ENCODE peak calls at places on chromosomes 6 and 20, in nine cellular contexts. One of them, this sample, is unnamed.

GRCh38 chr20:22430154-22430745 is 154.1 kb downstream of the FOXA2 start:
- DNase-seq in PC-3: peak; percentile 89
- DNase-seq in IMR-90: no peak
- DNase-seq in neuronal stem cell: peak; percentile 41
- DNase-seq in GM23248: no peak
- DNase-seq in Karpas-422: no peak
- DNase-seq in MM.1S: no peak
- DNase-seq in kidney: no peak
- DNase-seq in fibroblast of lung: peak; percentile 3
- DNase-seq in this sample: no peak

GRCh38 chr20:17622851-17623508 is 53.1 kb downstream of the DSTN start:
- DNase-seq in PC-3: no peak
- DNase-seq in IMR-90: no peak
- DNase-seq in neuronal stem cell: no peak
- DNase-seq in GM23248: no peak
- DNase-seq in Karpas-422: no peak
- DNase-seq in MM.1S: no peak
- DNase-seq in kidney: peak; percentile 54
- DNase-seq in fibroblast of lung: no peak
- DNase-seq in this sample: no peak

GRCh38 chr20:63939061-63939935 is 16.9 kb downstream of the UCKL1 start:
- DNase-seq in PC-3: no peak
- DNase-seq in IMR-90: no peak
- DNase-seq in neuronal stem cell: no peak
- DNase-seq in GM23248: no peak
- DNase-seq in Karpas-422: no peak
- DNase-seq in MM.1S: no peak
- DNase-seq in kidney: peak; percentile 69
- DNase-seq in fibroblast of lung: no peak
- DNase-seq in this sample: no peak

GRCh38 chr20:3751664-3752385 is 15.7 kb downstream of the ADISSP start:
- DNase-seq in PC-3: no peak
- DNase-seq in IMR-90: no peak
- DNase-seq in neuronal stem cell: no peak
- DNase-seq in GM23248: no peak
- DNase-seq in Karpas-422: no peak
- DNase-seq in MM.1S: no peak
- DNase-seq in kidney: no peak
- DNase-seq in fibroblast of lung: peak; percentile 31
- DNase-seq in this sample: peak; percentile 18

GRCh38 chr6:13523826-13524622 is 36.6 kb upstream of the GFOD1 start:
- DNase-seq in PC-3: no peak
- DNase-seq in IMR-90: no peak
- DNase-seq in neuronal stem cell: no peak
- DNase-seq in GM23248: no peak
- DNase-seq in Karpas-422: no peak
- DNase-seq in MM.1S: peak; percentile 20
- DNase-seq in kidney: no peak
- DNase-seq in fibroblast of lung: no peak
- DNase-seq in this sample: no peak

GRCh38 chr6:121944361-121944760 is 455.1 kb upstream of the HSF2 start:
- DNase-seq in PC-3: no peak
- DNase-seq in IMR-90: peak; percentile 6
- DNase-seq in neuronal stem cell: no peak
- DNase-seq in GM23248: peak; percentile 72
- DNase-seq in Karpas-422: no peak
- DNase-seq in MM.1S: no peak
- DNase-seq in kidney: no peak
- DNase-seq in fibroblast of lung: peak; percentile 77
- DNase-seq in this sample: peak; percentile 77

GRCh38 chr6:42735976-42736375 is 9.9 kb downstream of the TBCC start:
- DNase-seq in PC-3: no peak
- DNase-seq in IMR-90: no peak
- DNase-seq in neuronal stem cell: no peak
- DNase-seq in GM23248: no peak
- DNase-seq in Karpas-422: no peak
- DNase-seq in MM.1S: no peak
- DNase-seq in kidney: no peak
- DNase-seq in fibroblast of lung: no peak
- DNase-seq in this sample: no peak

GRCh38 chr20:19081937-19082336 is 130.5 kb upstream of the SLC24A3 start:
- DNase-seq in PC-3: no peak
- DNase-seq in IMR-90: no peak
- DNase-seq in neuronal stem cell: no peak
- DNase-seq in GM23248: no peak
- DNase-seq in Karpas-422: no peak
- DNase-seq in MM.1S: no peak
- DNase-seq in kidney: no peak
- DNase-seq in fibroblast of lung: no peak
- DNase-seq in this sample: no peak

GRCh38 chr6:151322570-151322969 is 68.8 kb downstream of the ZBTB2 start:
- DNase-seq in PC-3: peak; percentile 28
- DNase-seq in IMR-90: no peak
- DNase-seq in neuronal stem cell: no peak
- DNase-seq in GM23248: no peak
- DNase-seq in Karpas-422: no peak
- DNase-seq in MM.1S: no peak
- DNase-seq in kidney: no peak
- DNase-seq in fibroblast of lung: no peak
- DNase-seq in this sample: no peak

GRCh38 chr6:157864185-157864761 is 41.2 kb downstream of the SNX9 start:
- DNase-seq in PC-3: no peak
- DNase-seq in IMR-90: peak; percentile 36
- DNase-seq in neuronal stem cell: no peak
- DNase-seq in GM23248: no peak
- DNase-seq in Karpas-422: no peak
- DNase-seq in MM.1S: no peak
- DNase-seq in kidney: no peak
- DNase-seq in fibroblast of lung: no peak
- DNase-seq in this sample: no peak

GRCh38 chr6:31765910-31766794 is 3.7 kb downstream of the SAPCD1 start:
- DNase-seq in PC-3: no peak
- DNase-seq in IMR-90: no peak
- DNase-seq in neuronal stem cell: no peak
- DNase-seq in GM23248: peak; percentile 35
- DNase-seq in Karpas-422: no peak
- DNase-seq in MM.1S: no peak
- DNase-seq in kidney: peak; percentile 70
- DNase-seq in fibroblast of lung: no peak
- DNase-seq in this sample: no peak

GRCh38 chr6:159490298-159490937 is 202.6 kb downstream of the SOD2 start:
- DNase-seq in PC-3: no peak
- DNase-seq in IMR-90: no peak
- DNase-seq in neuronal stem cell: no peak
- DNase-seq in GM23248: peak; percentile 37
- DNase-seq in Karpas-422: no peak
- DNase-seq in MM.1S: no peak
- DNase-seq in kidney: no peak
- DNase-seq in fibroblast of lung: no peak
- DNase-seq in this sample: no peak

GRCh38 chr6:31943742-31944141 is 2.2 kb upstream of the CFB start:
- DNase-seq in PC-3: no peak
- DNase-seq in IMR-90: no peak
- DNase-seq in neuronal stem cell: no peak
- DNase-seq in GM23248: no peak
- DNase-seq in Karpas-422: no peak
- DNase-seq in MM.1S: no peak
- DNase-seq in kidney: no peak
- DNase-seq in fibroblast of lung: no peak
- DNase-seq in this sample: no peak

GRCh38 chr6:154653853-154654252 is 79.4 kb upstream of the SCAF8 start:
- DNase-seq in PC-3: peak; percentile 48
- DNase-seq in IMR-90: peak; percentile 87
- DNase-seq in neuronal stem cell: no peak
- DNase-seq in GM23248: peak; percentile 76
- DNase-seq in Karpas-422: no peak
- DNase-seq in MM.1S: no peak
- DNase-seq in kidney: no peak
- DNase-seq in fibroblast of lung: peak; percentile 83
- DNase-seq in this sample: peak; percentile 78

GRCh38 chr6:2793491-2794151 is 28.4 kb downstream of the WRNIP1 start:
- DNase-seq in PC-3: peak; percentile 31
- DNase-seq in IMR-90: no peak
- DNase-seq in neuronal stem cell: no peak
- DNase-seq in GM23248: peak; percentile 19
- DNase-seq in Karpas-422: no peak
- DNase-seq in MM.1S: no peak
- DNase-seq in kidney: no peak
- DNase-seq in fibroblast of lung: peak; percentile 46
- DNase-seq in this sample: peak; percentile 32

GRCh38 chr20:49549806-49550551 is 18.0 kb downstream of the PTGIS start:
- DNase-seq in PC-3: no peak
- DNase-seq in IMR-90: no peak
- DNase-seq in neuronal stem cell: no peak
- DNase-seq in GM23248: no peak
- DNase-seq in Karpas-422: no peak
- DNase-seq in MM.1S: peak; percentile 14
- DNase-seq in kidney: no peak
- DNase-seq in fibroblast of lung: no peak
- DNase-seq in this sample: no peak

GRCh38 chr20:63215101-63216040 is 560 bp downstream of the YTHDF1 start:
- DNase-seq in PC-3: peak; percentile 53
- DNase-seq in IMR-90: peak; percentile 60
- DNase-seq in neuronal stem cell: no peak
- DNase-seq in GM23248: peak; percentile 80
- DNase-seq in Karpas-422: peak; percentile 66
- DNase-seq in MM.1S: peak; percentile 8
- DNase-seq in kidney: peak; percentile 87
- DNase-seq in fibroblast of lung: peak; percentile 56
- DNase-seq in this sample: peak; percentile 37

GRCh38 chr6:7112741-7113313 is 5.1 kb downstream of the RREB1 start:
- DNase-seq in PC-3: peak; percentile 88
- DNase-seq in IMR-90: no peak
- DNase-seq in neuronal stem cell: no peak
- DNase-seq in GM23248: peak; percentile 68
- DNase-seq in Karpas-422: no peak
- DNase-seq in MM.1S: no peak
- DNase-seq in kidney: peak; percentile 83
- DNase-seq in fibroblast of lung: no peak
- DNase-seq in this sample: no peak
- H3K9ac ChIP-seq in PC-3: peak overlapping the region; percentile 73
- H3K9ac ChIP-seq in IMR-90: no peak overlapping the region
- H3K9ac ChIP-seq in neuronal stem cell: no peak overlapping the region
- H3K9ac ChIP-seq in GM23248: peak overlapping the region; percentile 32
- H3K9ac ChIP-seq in Karpas-422: no peak overlapping the region
- H3K9ac ChIP-seq in MM.1S: no peak overlapping the region
- H3K9ac ChIP-seq in kidney: peak overlapping the region; percentile 45
- H3K9ac ChIP-seq in fibroblast of lung: no peak overlapping the region
- H3K9ac ChIP-seq in this sample: no peak overlapping the region

DNA sequence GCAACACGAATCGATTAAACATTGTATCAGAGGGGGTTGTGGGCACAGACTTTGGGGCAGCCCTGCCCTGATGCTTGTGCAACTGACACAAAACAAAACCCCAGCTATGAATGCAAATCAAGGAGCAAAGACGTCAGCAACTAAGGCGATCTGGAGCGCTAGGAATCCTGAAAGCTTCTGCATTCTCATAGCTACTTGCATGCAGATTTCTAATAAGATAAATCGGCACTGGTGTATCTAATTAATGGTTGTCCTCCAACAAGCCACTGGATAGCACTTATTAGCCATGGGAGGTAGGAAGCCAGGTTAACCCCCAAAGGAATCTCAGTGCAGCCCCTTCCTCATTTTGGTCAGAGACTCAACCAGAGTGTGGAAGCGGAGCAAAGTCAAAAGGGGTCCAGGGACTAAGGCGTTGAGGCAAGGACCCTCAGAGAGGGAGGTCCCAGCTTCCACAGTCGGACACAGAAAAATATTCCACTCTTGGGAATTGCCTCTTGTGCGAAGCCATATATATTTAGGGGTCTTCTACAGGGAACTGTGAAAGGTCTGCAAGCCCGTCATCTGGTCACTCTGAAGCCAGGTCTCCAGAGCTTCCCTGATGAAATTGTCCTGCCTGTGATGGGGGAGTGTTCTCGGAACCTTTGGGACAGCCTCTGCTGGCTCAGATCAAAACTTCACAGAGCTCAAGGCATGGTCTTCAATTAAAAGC is 160.9 kb downstream of the TBXT start:
- DNase-seq in PC-3: no peak
- DNase-seq in IMR-90: peak; percentile 89
- DNase-seq in neuronal stem cell: no peak
- DNase-seq in GM23248: peak; percentile 78
- DNase-seq in Karpas-422: no peak
- DNase-seq in MM.1S: no peak
- DNase-seq in kidney: no peak
- DNase-seq in fibroblast of lung: peak; percentile 85
- DNase-seq in this sample: peak; percentile 87
- H3K4me3 ChIP-seq in PC-3: no peak overlapping the region
- H3K4me3 ChIP-seq in IMR-90: peak overlapping the region; percentile 26
- H3K4me3 ChIP-seq in neuronal stem cell: peak overlapping the region; percentile 44
- H3K4me3 ChIP-seq in GM23248: peak overlapping the region; percentile 68
- H3K4me3 ChIP-seq in Karpas-422: no peak overlapping the region
- H3K4me3 ChIP-seq in MM.1S: no peak overlapping the region
- H3K4me3 ChIP-seq in kidney: peak overlapping the region; percentile 60
- H3K4me3 ChIP-seq in fibroblast of lung: peak overlapping the region; percentile 12
- H3K4me3 ChIP-seq in this sample: peak overlapping the region; percentile 59

DNA sequence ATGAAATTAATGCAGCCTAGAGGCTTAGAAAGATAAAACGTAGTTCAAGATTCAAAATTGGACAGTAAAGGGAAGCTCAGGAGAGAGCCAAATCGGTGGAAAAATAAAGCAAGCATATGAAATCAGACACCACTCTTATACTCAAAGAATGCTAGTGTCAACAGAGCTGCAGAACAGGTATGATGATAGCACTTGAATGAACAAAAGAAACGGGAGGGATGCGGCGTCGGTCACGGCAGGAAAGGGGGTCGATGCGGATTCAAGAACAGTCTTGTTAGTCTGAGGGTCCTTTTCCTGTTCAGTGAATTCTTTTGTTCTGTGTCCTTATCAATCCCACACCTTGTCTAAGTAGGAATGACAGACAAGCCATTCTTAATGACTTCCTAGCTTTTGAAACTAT is 114.4 kb downstream of the FOXC1 start:
- DNase-seq in PC-3: peak; percentile 79
- DNase-seq in IMR-90: no peak
- DNase-seq in neuronal stem cell: no peak
- DNase-seq in GM23248: no peak
- DNase-seq in Karpas-422: no peak
- DNase-seq in MM.1S: no peak
- DNase-seq in kidney: no peak
- DNase-seq in fibroblast of lung: no peak
- DNase-seq in this sample: no peak
- H3K9ac ChIP-seq in PC-3: peak overlapping the region; percentile 75
- H3K9ac ChIP-seq in IMR-90: no peak overlapping the region
- H3K9ac ChIP-seq in neuronal stem cell: no peak overlapping the region
- H3K9ac ChIP-seq in GM23248: no peak overlapping the region
- H3K9ac ChIP-seq in Karpas-422: no peak overlapping the region
- H3K9ac ChIP-seq in MM.1S: no peak overlapping the region
- H3K9ac ChIP-seq in kidney: no peak overlapping the region
- H3K9ac ChIP-seq in fibroblast of lung: no peak overlapping the region
- H3K9ac ChIP-seq in this sample: no peak overlapping the region

DNA sequence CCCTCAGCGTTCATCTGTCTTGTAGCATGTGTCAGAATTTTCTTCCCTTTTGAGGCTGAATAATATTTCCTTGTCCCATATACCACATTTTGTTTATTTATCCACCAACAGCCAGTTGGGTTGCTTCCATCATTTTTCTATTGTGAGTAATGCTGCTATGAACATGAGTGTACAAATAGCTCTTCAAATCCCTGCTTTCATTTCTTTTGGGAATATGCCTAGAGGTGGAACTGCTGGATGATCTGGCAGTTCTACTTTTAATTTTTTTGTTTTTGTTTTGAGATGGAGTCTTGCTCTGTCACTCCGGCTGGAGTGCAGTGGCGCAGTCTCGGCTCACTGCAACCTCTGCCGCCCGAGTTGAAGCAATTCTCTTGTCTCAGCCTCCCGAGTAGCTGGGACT is 64.7 kb downstream of the SASH1 start:
- DNase-seq in PC-3: peak; percentile 91
- DNase-seq in IMR-90: peak; percentile 97
- DNase-seq in neuronal stem cell: no peak
- DNase-seq in GM23248: peak; percentile 93
- DNase-seq in Karpas-422: no peak
- DNase-seq in MM.1S: no peak
- DNase-seq in kidney: no peak
- DNase-seq in fibroblast of lung: peak; percentile 97
- DNase-seq in this sample: peak; percentile 97
- H3K4me3 ChIP-seq in PC-3: no peak overlapping the region
- H3K4me3 ChIP-seq in IMR-90: no peak overlapping the region
- H3K4me3 ChIP-seq in neuronal stem cell: no peak overlapping the region
- H3K4me3 ChIP-seq in GM23248: peak overlapping the region; percentile 10
- H3K4me3 ChIP-seq in Karpas-422: no peak overlapping the region
- H3K4me3 ChIP-seq in MM.1S: no peak overlapping the region
- H3K4me3 ChIP-seq in kidney: no peak overlapping the region
- H3K4me3 ChIP-seq in fibroblast of lung: no peak overlapping the region
- H3K4me3 ChIP-seq in this sample: no peak overlapping the region

This sample was measured in astrocyte.